ENCODE peak calls at places on chromosomes 11 and 22, in eight cellular contexts. M, U, I, R, P, F, T and D are unnamed samples.

GRCh38 chr11:94511932-94512781 is at the start of gene C11orf97:
- DNase-seq in M (peak; percentile 61), U (peak; percentile 11), I (peak; percentile 37), R (peak; percentile 86), P (peak; percentile 62), F (peak; percentile 75), T (peak; percentile 25), D (peak; percentile 76)

GRCh38 chr22:21764038-21764804 is 28.6 kb upstream of the YPEL1 start:
- DNase-seq in M (no peak), U (no peak), I (no peak), R (no peak), P (no peak), F (no peak), T (no peak), D (no peak)

GRCh38 chr11:63709336-63709735 is 28.0 kb downstream of the RTN3 start:
- DNase-seq in M (no peak), U (no peak), I (no peak), R (no peak), P (no peak), F (no peak), T (no peak), D (no peak)

GRCh38 chr11:43948341-43949185 is 6.1 kb downstream of the C11orf96 start:
- DNase-seq in M (no peak), U (no peak), I (no peak), R (no peak), P (no peak), F (no peak), T (no peak), D (no peak)

GRCh38 chr11:83464181-83464580 is 178.0 kb upstream of the CCDC90B start:
- DNase-seq in M (no peak), U (no peak), I (no peak), R (no peak), P (no peak), F (no peak), T (no peak), D (no peak)

GRCh38 chr22:20568502-20569058 is 61.2 kb downstream of the MED15 start:
- DNase-seq in M (no peak), U (no peak), I (no peak), R (no peak), P (no peak), F (no peak), T (no peak), D (no peak)

GRCh38 chr11:14974723-14975587 is 2.8 kb upstream of the CALCA start:
- DNase-seq in M (peak; percentile 26), U (peak; percentile 15), I (no peak), R (peak; percentile 84), P (peak; percentile 58), F (peak; percentile 64), T (no peak), D (no peak)

GRCh38 chr22:21641417-21641794 is 696 bp upstream of the SDF2L1 start:
- DNase-seq in M (no peak), U (peak; percentile 43), I (no peak), R (peak; percentile 60), P (no peak), F (peak; percentile 68), T (no peak), D (peak; percentile 64)

GRCh38 chr11:83836883-83837654 is 550.9 kb upstream of the CCDC90B start:
- DNase-seq in M (no peak), U (peak; percentile 10), I (peak; percentile 9), R (peak; percentile 79), P (peak; percentile 44), F (peak; percentile 43), T (peak; percentile 17), D (no peak)

GRCh38 chr11:69337211-69337721 is 43.3 kb downstream of the MYEOV start:
- DNase-seq in M (no peak), U (no peak), I (no peak), R (peak; percentile 6), P (peak; percentile 77), F (peak; percentile 73), T (no peak), D (no peak)

GRCh38 chr11:122600290-122600689 is 55.2 kb upstream of the UBASH3B start:
- DNase-seq in M (no peak), U (no peak), I (no peak), R (no peak), P (no peak), F (no peak), T (no peak), D (no peak)

GRCh38 chr22:47320560-47320959 is 558.1 kb downstream of the TBC1D22A start:
- DNase-seq in M (no peak), U (no peak), I (no peak), R (no peak), P (no peak), F (no peak), T (no peak), D (no peak)

GRCh38 chr11:78414321-78415051 is 3.1 kb downstream of the GAB2 start:
- DNase-seq in M (no peak), U (no peak), I (no peak), R (no peak), P (no peak), F (no peak), T (no peak), D (no peak)

DNA sequence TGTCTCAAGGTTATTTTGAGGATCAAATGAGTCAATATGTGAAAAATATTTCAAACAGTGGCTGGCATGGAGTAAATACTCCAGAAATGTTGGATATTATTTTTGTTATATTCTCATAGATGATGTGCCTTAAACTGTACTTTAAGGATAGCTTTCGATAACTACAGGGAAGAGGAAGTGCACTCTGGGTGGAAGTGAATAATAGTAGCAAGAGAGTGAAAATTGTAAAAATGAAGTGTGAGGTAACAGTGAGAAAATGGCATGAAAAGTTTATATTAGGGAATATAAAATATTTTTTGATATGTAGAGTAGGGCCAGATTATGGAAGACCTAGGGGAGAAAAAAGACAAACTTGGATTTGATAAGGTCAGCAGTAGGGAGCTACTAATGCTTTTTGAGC is 258.9 kb downstream of the TMEM135 start:
- DNase-seq in M (no peak), U (no peak), I (no peak), R (no peak), P (no peak), F (no peak), T (no peak), D (no peak)
- H3K4me1 ChIP-seq in M (peaks cover 4% of the 10 kb centered on the region), U (no peaks in the 10 kb centered on the region), I (no peaks in the 10 kb centered on the region), R (peaks cover 2% of the 10 kb centered on the region), P (peaks cover 8% of the 10 kb centered on the region), F (peaks cover 5% of the 10 kb centered on the region), T (peaks cover 10% of the 10 kb centered on the region), D (no peaks in the 10 kb centered on the region)

DNA sequence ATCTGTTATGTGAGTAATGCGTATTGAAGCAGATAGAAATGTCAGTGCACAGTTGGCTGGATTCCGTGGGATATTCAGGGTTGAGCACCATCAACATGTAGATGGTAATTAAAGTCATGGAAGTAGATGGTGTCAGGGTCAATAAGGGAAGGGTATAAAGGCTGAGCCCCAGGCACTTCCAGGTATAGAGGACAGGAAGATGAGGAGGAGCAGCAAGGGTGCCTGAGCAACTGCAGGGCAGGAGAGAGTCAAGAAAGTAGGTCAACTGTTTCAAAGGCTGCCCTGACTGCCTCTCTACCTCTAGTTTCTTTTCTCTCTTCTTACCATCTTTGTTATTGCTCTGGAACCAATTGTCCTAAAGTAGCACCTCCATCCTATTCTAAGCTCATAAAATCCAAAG is 85.9 kb downstream of the MICAL2 start:
- DNase-seq in M (no peak), U (no peak), I (no peak), R (no peak), P (no peak), F (no peak), T (no peak), D (no peak)
- H3K4me1 ChIP-seq in M (peaks cover 35% of the 10 kb centered on the region), U (no peaks in the 10 kb centered on the region), I (peaks cover 21% of the 10 kb centered on the region), R (no peaks in the 10 kb centered on the region), P (peaks cover 25% of the 10 kb centered on the region), F (peaks cover 58% of the 10 kb centered on the region), T (peaks cover 3% of the 10 kb centered on the region), D (peaks cover 35% of the 10 kb centered on the region)

GRCh38 chr11:73324665-73325035 is 16.6 kb downstream of the ARHGEF17 start:
- DNase-seq in M (no peak), U (no peak), I (no peak), R (no peak), P (no peak), F (no peak), T (no peak), D (no peak)
- H3K4me1 ChIP-seq in M (peaks cover 93% of the 10 kb centered on the region), U (peaks cover 7% of the 10 kb centered on the region), I (peaks cover 57% of the 10 kb centered on the region), R (peaks cover 7% of the 10 kb centered on the region), P (peaks cover 8% of the 10 kb centered on the region), F (peaks cover 29% of the 10 kb centered on the region), T (peaks cover 23% of the 10 kb centered on the region), D (peaks cover 72% of the 10 kb centered on the region)

GRCh38 chr22:30219049-30219448 is 27.5 kb downstream of the LIF start:
- DNase-seq in M (no peak), U (no peak), I (no peak), R (no peak), P (no peak), F (no peak), T (no peak), D (no peak)

GRCh38 chr22:30214703-30215405 is 31.7 kb downstream of the LIF start:
- DNase-seq in M (no peak), U (no peak), I (no peak), R (peak; percentile 56), P (no peak), F (no peak), T (no peak), D (no peak)

GRCh38 chr22:30219668-30220278 is 26.8 kb downstream of the LIF start:
- DNase-seq in M (no peak), U (no peak), I (no peak), R (no peak), P (no peak), F (no peak), T (no peak), D (no peak)

GRCh38 chr22:30217698-30218565 is 28.6 kb downstream of the LIF start:
- DNase-seq in M (no peak), U (no peak), I (no peak), R (no peak), P (no peak), F (no peak), T (no peak), D (no peak)

DNA sequence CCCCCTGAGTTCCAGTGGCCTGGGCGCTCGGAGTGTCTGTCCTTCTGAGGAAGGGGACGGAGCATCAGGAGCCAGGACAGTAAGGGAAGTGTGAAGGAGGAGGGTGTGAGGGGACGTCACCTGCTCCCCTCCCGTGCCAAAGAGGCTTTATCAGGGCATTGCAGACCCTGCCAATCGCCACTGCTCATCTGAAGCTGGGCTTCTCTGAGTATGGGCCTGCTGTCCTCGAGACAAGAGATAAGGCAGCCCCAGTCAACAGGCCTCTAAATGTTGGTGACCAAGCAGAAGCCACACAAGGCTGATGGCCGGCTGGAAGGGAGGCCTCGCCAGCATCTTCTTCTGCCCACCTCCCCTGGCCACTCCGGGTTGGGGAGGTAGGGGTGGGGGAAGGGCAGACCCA is 29.8 kb downstream of the LIF start:
- DNase-seq in M (no peak), U (no peak), I (no peak), R (no peak), P (no peak), F (no peak), T (no peak), D (no peak)
- H3K4me1 ChIP-seq in M (no peaks in the 10 kb centered on the region), U (no peaks in the 10 kb centered on the region), I (no peaks in the 10 kb centered on the region), R (peaks cover 6% of the 10 kb centered on the region), P (peaks cover 18% of the 10 kb centered on the region), F (peaks cover 16% of the 10 kb centered on the region), T (peaks cover 8% of the 10 kb centered on the region), D (peaks cover 30% of the 10 kb centered on the region)

DNA sequence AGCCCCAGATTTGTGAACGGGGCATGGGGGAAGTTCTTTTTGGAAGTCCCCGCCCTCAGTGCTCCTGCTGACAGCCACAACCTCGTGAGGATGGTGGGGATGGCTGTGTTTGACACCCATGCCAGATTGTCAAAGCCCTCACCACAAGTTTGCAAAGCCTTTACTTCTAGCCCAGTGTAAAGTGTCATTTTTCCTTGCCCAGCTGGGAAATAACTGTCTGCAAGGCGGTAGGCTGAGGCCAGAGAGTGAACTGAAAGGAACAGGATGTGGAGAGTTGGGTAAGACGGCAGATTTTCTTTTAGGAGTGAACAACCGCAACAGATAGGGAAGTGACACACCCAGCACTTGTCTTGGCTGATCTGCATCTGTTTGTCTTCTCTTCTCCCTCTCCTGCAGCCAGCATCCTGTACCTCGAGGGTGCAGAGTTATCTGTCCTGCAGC is 13.6 kb downstream of the IL17RA start:
- DNase-seq in M (no peak), U (no peak), I (no peak), R (no peak), P (no peak), F (no peak), T (no peak), D (peak; percentile 65)
- H3K4me1 ChIP-seq in M (no peaks in the 10 kb centered on the region), U (no peaks in the 10 kb centered on the region), I (no peaks in the 10 kb centered on the region), R (no peaks in the 10 kb centered on the region), P (no peaks in the 10 kb centered on the region), F (peaks cover 1% of the 10 kb centered on the region), T (no peaks in the 10 kb centered on the region), D (peaks cover 53% of the 10 kb centered on the region)